ENCODE peak calls at places on chromosome 13, in nine cellular contexts. M, E, P, T, A, I, B, R and L are unnamed samples.

GRCh38 chr13:38819053-38819452 is 132.2 kb downstream of the FREM2 start:
- DNase-seq in P (no peak), A (no peak), T (no peak), I (no peak), B (peak), R (no peak), M (no peak), E (no peak), L (no peak)

GRCh38 chr13:50209646-50210045 is 194.4 kb downstream of the KCNRG start:
- DNase-seq in E (no peak), A (no peak), T (no peak), R (no peak), B (no peak), P (no peak), M (no peak), I (no peak), L (no peak)

GRCh38 chr13:65011403-65011802 is 2218.7 kb downstream of the PCDH9 start:
- DNase-seq in T (no peak), B (no peak), I (no peak), M (no peak), P (no peak), A (no peak), E (no peak), R (no peak), L (no peak)

GRCh38 chr13:42574435-42575311 is 721 bp downstream of the TNFSF11 start:
- DNase-seq in P (peak), E (no peak), B (no peak), T (no peak), R (no peak), M (no peak), A (no peak), I (no peak), L (no peak)

GRCh38 chr13:94339116-94339687 is 140.3 kb downstream of the DCT start:
- DNase-seq in T (no peak), A (no peak), R (no peak), I (no peak), B (no peak), E (no peak), P (no peak), M (no peak), L (no peak)

GRCh38 chr13:22187329-22187728 is 516.5 kb downstream of the FGF9 start:
- DNase-seq in E (no peak), I (no peak), B (no peak), A (no peak), P (no peak), T (no peak), R (no peak), M (no peak), L (no peak)

GRCh38 chr13:44439615-44440014 is 66.0 kb downstream of the SERP2 start:
- DNase-seq in M (no peak), I (no peak), A (no peak), T (no peak), B (no peak), R (no peak), P (no peak), E (no peak), L (no peak)

GRCh38 chr13:45353895-45354294 is 12.9 kb upstream of the TPT1 start:
- DNase-seq in I (no peak), A (no peak), P (no peak), M (no peak), B (no peak), E (no peak), R (no peak), T (no peak), L (no peak)

GRCh38 chr13:47901451-47901850 is 99.6 kb downstream of the SUCLA2 start:
- DNase-seq in P (no peak), E (no peak), T (no peak), M (no peak), R (no peak), A (no peak), I (no peak), B (no peak), L (no peak)

GRCh38 chr13:20703785-20704458 is 423 bp downstream of the IL17D start:
- DNase-seq in T (peak), A (peak), M (peak), I (peak), R (peak), B (peak), E (peak), P (peak), L (peak)
- TF ChIP-seq CTCF in T (peak), A (peak), M (peak), I (peak), R (peak), B (peak), E (peak), P (peak), L (peak)

GRCh38 chr13:69324109-69324886 is 783.3 kb upstream of the ATXN8OS start:
- DNase-seq in I (no peak), E (no peak), P (no peak), M (no peak), B (peak), T (peak), R (no peak), A (no peak), L (no peak)
- TF ChIP-seq CTCF in I (peak), E (no peak), P (no peak), M (no peak), B (peak), T (peak), R (no peak), A (no peak), L (peak)

DNA sequence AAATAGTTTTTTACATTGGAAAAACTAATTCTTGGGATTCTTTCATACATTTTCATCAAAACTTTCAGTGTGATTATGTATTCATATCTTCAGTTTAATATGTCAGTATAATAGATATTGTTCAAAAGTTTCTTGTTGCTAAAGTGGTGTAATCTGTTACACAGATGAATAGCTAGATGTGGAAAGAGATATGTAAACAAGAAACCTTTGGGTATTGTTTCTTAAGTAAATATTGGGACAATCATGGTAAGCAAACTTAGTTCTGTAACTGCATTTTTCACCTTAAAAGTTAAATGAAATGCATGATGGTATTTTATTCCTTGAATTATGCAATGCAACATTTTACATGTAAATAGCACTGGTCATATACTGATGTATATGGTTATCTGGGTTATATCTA is 12.2 kb downstream of the ABHD13 start:
- DNase-seq in A (no peak), M (no peak), B (no peak), P (no peak), E (no peak), I (no peak), R (no peak), T (no peak), L (no peak)
- TF ChIP-seq CTCF in A (no peak), M (no peak), B (no peak), P (no peak), E (no peak), I (no peak), R (no peak), T (no peak), L (no peak)

DNA sequence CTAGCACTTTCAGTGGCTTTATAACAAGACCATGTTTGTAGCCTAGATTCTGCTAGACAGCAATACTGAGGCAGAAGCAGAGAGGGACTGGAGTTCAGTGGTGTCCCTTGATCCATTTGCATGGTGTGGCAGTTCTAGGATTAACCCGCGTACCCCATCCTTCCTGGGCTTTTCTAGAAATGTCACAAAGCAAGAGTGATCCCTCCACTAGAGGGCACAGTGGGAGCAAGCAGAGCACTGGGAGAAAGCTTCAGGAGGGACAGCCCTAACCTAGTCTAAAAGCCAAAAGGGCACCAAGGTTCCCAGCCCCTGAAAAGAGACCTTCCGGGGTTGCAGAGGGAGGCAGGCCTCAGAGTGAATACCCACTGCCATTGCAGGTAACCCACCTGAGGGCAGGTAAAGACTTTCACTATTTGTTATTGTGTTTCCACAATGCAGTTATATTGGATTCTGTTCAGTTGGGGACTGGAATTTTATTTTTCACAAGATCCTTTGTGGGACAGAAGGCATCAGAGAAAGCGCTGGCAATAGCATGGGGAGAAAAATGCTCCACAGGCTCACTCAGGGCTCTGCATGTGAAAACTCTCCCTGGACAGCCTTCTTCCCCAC is 170.6 kb downstream of the FLT1 start:
- DNase-seq in M (peak), I (peak), B (peak), A (peak), T (peak), P (no peak), R (peak), E (peak), L (peak)
- TF ChIP-seq CTCF in M (peak), I (peak), B (peak), A (peak), T (peak), P (peak), R (peak), E (peak), L (peak)